ENCODE peak calls at places on chromosomes 3 and 15, in nine cellular contexts. One of them, this sample, is unnamed. For H4K20me1 and H3K79me2, the result is how much of the 10 kb centered on the place peaks cover.

GRCh38 chr3:69510481-69511031 is 124.7 kb upstream of the FRMD4B start:
- DNase-seq in fibroblast of lung: no peak
- DNase-seq in neural progenitor cell: no peak
- DNase-seq in H9: no peak
- DNase-seq in mammary epithelial cell: peak
- DNase-seq in GM23248: no peak
- DNase-seq in endothelial cell of umbilical vein: no peak
- DNase-seq in H1: no peak
- DNase-seq in OCI-LY7: no peak
- DNase-seq in this sample: no peak

GRCh38 chr15:40234783-40235182 is 4.1 kb upstream of the PAK6 start:
- DNase-seq in H1: no peak
- DNase-seq in fibroblast of lung: no peak
- DNase-seq in H9: no peak
- DNase-seq in mammary epithelial cell: peak
- DNase-seq in GM23248: no peak
- DNase-seq in neural progenitor cell: no peak
- DNase-seq in OCI-LY7: no peak
- DNase-seq in endothelial cell of umbilical vein: no peak
- DNase-seq in this sample: no peak

GRCh38 chr3:171108066-171108465 is 81.5 kb upstream of the SLC2A2 start:
- DNase-seq in neural progenitor cell: no peak
- DNase-seq in H9: no peak
- DNase-seq in OCI-LY7: no peak
- DNase-seq in endothelial cell of umbilical vein: no peak
- DNase-seq in GM23248: peak
- DNase-seq in mammary epithelial cell: peak
- DNase-seq in fibroblast of lung: peak
- DNase-seq in H1: no peak
- DNase-seq in this sample: no peak

GRCh38 chr3:167739190-167739589 is 3.7 kb downstream of the SERPINI1 start:
- DNase-seq in GM23248: no peak
- DNase-seq in H9: no peak
- DNase-seq in OCI-LY7: no peak
- DNase-seq in mammary epithelial cell: no peak
- DNase-seq in H1: no peak
- DNase-seq in neural progenitor cell: no peak
- DNase-seq in endothelial cell of umbilical vein: no peak
- DNase-seq in fibroblast of lung: no peak
- DNase-seq in this sample: no peak

GRCh38 chr3:68819361-68819760 is 113.0 kb downstream of the TAFA4 start:
- DNase-seq in H1: no peak
- DNase-seq in fibroblast of lung: no peak
- DNase-seq in GM23248: no peak
- DNase-seq in H9: no peak
- DNase-seq in neural progenitor cell: no peak
- DNase-seq in OCI-LY7: no peak
- DNase-seq in endothelial cell of umbilical vein: peak
- DNase-seq in mammary epithelial cell: no peak
- DNase-seq in this sample: no peak

GRCh38 chr3:141410861-141411771 is 42.8 kb downstream of the ZBTB38 start:
- DNase-seq in OCI-LY7: no peak
- DNase-seq in H9: no peak
- DNase-seq in endothelial cell of umbilical vein: peak
- DNase-seq in fibroblast of lung: peak
- DNase-seq in neural progenitor cell: no peak
- DNase-seq in H1: no peak
- DNase-seq in GM23248: peak
- DNase-seq in mammary epithelial cell: peak
- DNase-seq in this sample: peak

GRCh38 chr3:23552506-23552905 is 253.2 kb upstream of the UBE2E1 start:
- DNase-seq in GM23248: no peak
- DNase-seq in H9: no peak
- DNase-seq in fibroblast of lung: peak
- DNase-seq in neural progenitor cell: no peak
- DNase-seq in endothelial cell of umbilical vein: no peak
- DNase-seq in H1: no peak
- DNase-seq in mammary epithelial cell: no peak
- DNase-seq in OCI-LY7: no peak
- DNase-seq in this sample: no peak

GRCh38 chr15:37585966-37586656 is 348.3 kb upstream of the TMCO5A start:
- DNase-seq in mammary epithelial cell: no peak
- DNase-seq in GM23248: peak
- DNase-seq in fibroblast of lung: peak
- DNase-seq in OCI-LY7: no peak
- DNase-seq in endothelial cell of umbilical vein: no peak
- DNase-seq in neural progenitor cell: no peak
- DNase-seq in H1: no peak
- DNase-seq in H9: no peak
- DNase-seq in this sample: no peak

GRCh38 chr3:38600551-38600950 is 48.9 kb downstream of the SCN5A start:
- DNase-seq in fibroblast of lung: no peak
- DNase-seq in GM23248: no peak
- DNase-seq in OCI-LY7: no peak
- DNase-seq in neural progenitor cell: no peak
- DNase-seq in mammary epithelial cell: no peak
- DNase-seq in H1: no peak
- DNase-seq in endothelial cell of umbilical vein: no peak
- DNase-seq in H9: no peak
- DNase-seq in this sample: no peak

GRCh38 chr3:54891540-54891897 is 36.3 kb downstream of the LRTM1 start:
- DNase-seq in H9: peak
- DNase-seq in endothelial cell of umbilical vein: no peak
- DNase-seq in OCI-LY7: no peak
- DNase-seq in fibroblast of lung: peak
- DNase-seq in H1: no peak
- DNase-seq in mammary epithelial cell: peak
- DNase-seq in GM23248: peak
- DNase-seq in neural progenitor cell: peak
- DNase-seq in this sample: peak

GRCh38 chr15:39969871-39970270 is 36.0 kb downstream of the EIF2AK4 start:
- DNase-seq in neural progenitor cell: no peak
- DNase-seq in H9: no peak
- DNase-seq in H1: no peak
- DNase-seq in endothelial cell of umbilical vein: peak
- DNase-seq in fibroblast of lung: peak
- DNase-seq in OCI-LY7: no peak
- DNase-seq in GM23248: peak
- DNase-seq in mammary epithelial cell: peak
- DNase-seq in this sample: peak

DNA sequence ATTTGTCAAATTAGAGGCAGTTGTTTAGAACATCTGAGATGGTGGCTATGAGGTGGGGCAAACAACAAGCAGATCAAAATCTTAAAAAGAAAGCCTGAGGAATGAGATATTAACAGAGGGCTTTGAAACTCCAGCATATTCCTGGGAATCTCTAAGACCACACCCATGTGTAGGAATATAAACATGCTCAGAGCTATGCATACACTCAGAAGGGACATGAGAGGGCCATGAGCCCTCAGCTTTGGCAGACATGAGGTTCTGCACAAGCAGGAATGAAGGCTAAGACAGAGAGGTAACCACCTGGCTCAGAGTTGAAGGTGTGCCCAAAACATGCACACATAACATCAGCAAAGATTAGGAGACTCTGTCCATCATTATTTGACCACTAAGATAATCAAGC is 37.9 kb downstream of the ATP10A start:
- DNase-seq in mammary epithelial cell: no peak
- DNase-seq in H9: no peak
- DNase-seq in neural progenitor cell: no peak
- DNase-seq in H1: no peak
- DNase-seq in OCI-LY7: no peak
- DNase-seq in fibroblast of lung: no peak
- DNase-seq in GM23248: no peak
- DNase-seq in endothelial cell of umbilical vein: no peak
- DNase-seq in this sample: no peak
- H4K20me1 ChIP-seq in mammary epithelial cell: under half
- H4K20me1 ChIP-seq in H9: under half
- H4K20me1 ChIP-seq in neural progenitor cell: under half
- H4K20me1 ChIP-seq in H1: under half
- H4K20me1 ChIP-seq in OCI-LY7: under half
- H4K20me1 ChIP-seq in fibroblast of lung: under half
- H4K20me1 ChIP-seq in GM23248: under half
- H4K20me1 ChIP-seq in endothelial cell of umbilical vein: under half
- H4K20me1 ChIP-seq in this sample: under half

GRCh38 chr3:18441521-18441920 is 16.4 kb upstream of the SATB1 start:
- DNase-seq in OCI-LY7: no peak
- DNase-seq in GM23248: no peak
- DNase-seq in mammary epithelial cell: no peak
- DNase-seq in H9: no peak
- DNase-seq in endothelial cell of umbilical vein: no peak
- DNase-seq in H1: no peak
- DNase-seq in fibroblast of lung: no peak
- DNase-seq in neural progenitor cell: no peak
- DNase-seq in this sample: no peak
- H3K79me2 ChIP-seq in OCI-LY7: under half
- H3K79me2 ChIP-seq in GM23248: under half
- H3K79me2 ChIP-seq in mammary epithelial cell: under half
- H3K79me2 ChIP-seq in H9: under half
- H3K79me2 ChIP-seq in endothelial cell of umbilical vein: under half
- H3K79me2 ChIP-seq in H1: under half
- H3K79me2 ChIP-seq in fibroblast of lung: under half
- H3K79me2 ChIP-seq in neural progenitor cell: under half
- H3K79me2 ChIP-seq in this sample: under half

GRCh38 chr15:52523192-52523591 is 5.5 kb downstream of the MYO5A start:
- DNase-seq in mammary epithelial cell: peak
- DNase-seq in H9: no peak
- DNase-seq in H1: no peak
- DNase-seq in neural progenitor cell: no peak
- DNase-seq in OCI-LY7: no peak
- DNase-seq in endothelial cell of umbilical vein: peak
- DNase-seq in GM23248: peak
- DNase-seq in fibroblast of lung: peak
- DNase-seq in this sample: no peak

GRCh38 chr15:52515343-52515742 is 13.3 kb downstream of the MYO5A start:
- DNase-seq in H1: no peak
- DNase-seq in GM23248: no peak
- DNase-seq in endothelial cell of umbilical vein: no peak
- DNase-seq in fibroblast of lung: no peak
- DNase-seq in mammary epithelial cell: no peak
- DNase-seq in H9: no peak
- DNase-seq in neural progenitor cell: no peak
- DNase-seq in OCI-LY7: no peak
- DNase-seq in this sample: no peak

GRCh38 chr15:52520421-52520820 is 8.3 kb downstream of the MYO5A start:
- DNase-seq in fibroblast of lung: no peak
- DNase-seq in mammary epithelial cell: no peak
- DNase-seq in OCI-LY7: no peak
- DNase-seq in neural progenitor cell: no peak
- DNase-seq in GM23248: no peak
- DNase-seq in H1: no peak
- DNase-seq in endothelial cell of umbilical vein: no peak
- DNase-seq in H9: no peak
- DNase-seq in this sample: no peak

GRCh38 chr15:52518487-52518886 is 10.2 kb downstream of the MYO5A start:
- DNase-seq in H9: no peak
- DNase-seq in H1: no peak
- DNase-seq in OCI-LY7: no peak
- DNase-seq in neural progenitor cell: no peak
- DNase-seq in GM23248: peak
- DNase-seq in fibroblast of lung: peak
- DNase-seq in mammary epithelial cell: no peak
- DNase-seq in endothelial cell of umbilical vein: peak
- DNase-seq in this sample: no peak

DNA sequence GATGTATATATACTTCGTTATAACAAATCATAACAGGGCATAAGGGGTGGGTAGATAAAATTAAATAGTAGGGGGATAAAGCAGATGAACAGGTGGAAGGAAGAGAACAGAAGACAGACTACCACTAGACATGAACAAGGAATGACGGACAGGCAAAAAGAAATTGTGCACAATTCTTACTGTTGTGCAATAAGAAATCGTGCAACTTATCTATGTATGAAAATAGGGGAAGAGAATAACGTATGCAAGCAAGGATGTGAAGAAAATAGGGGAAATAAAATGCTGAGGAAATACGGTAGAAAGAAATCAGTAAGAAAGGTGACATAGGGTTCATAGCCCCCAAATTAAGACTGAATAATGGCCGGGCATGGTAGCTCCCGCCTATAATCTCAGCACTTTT is 9.7 kb downstream of the MYO5A start:
- DNase-seq in neural progenitor cell: no peak
- DNase-seq in OCI-LY7: no peak
- DNase-seq in H1: no peak
- DNase-seq in endothelial cell of umbilical vein: no peak
- DNase-seq in GM23248: no peak
- DNase-seq in H9: no peak
- DNase-seq in fibroblast of lung: no peak
- DNase-seq in mammary epithelial cell: no peak
- DNase-seq in this sample: no peak
- H3K4me2 ChIP-seq in neural progenitor cell: no peak
- H3K4me2 ChIP-seq in OCI-LY7: peak
- H3K4me2 ChIP-seq in H1: no peak
- H3K4me2 ChIP-seq in endothelial cell of umbilical vein: no peak
- H3K4me2 ChIP-seq in GM23248: no peak
- H3K4me2 ChIP-seq in H9: no peak
- H3K4me2 ChIP-seq in fibroblast of lung: no peak
- H3K4me2 ChIP-seq in mammary epithelial cell: no peak
- H3K4me2 ChIP-seq in this sample: no peak

GRCh38 chr3:46962990-46963389 is 13.6 kb downstream of the CCDC12 start:
- DNase-seq in endothelial cell of umbilical vein: no peak
- DNase-seq in GM23248: no peak
- DNase-seq in mammary epithelial cell: peak
- DNase-seq in H1: no peak
- DNase-seq in H9: no peak
- DNase-seq in fibroblast of lung: no peak
- DNase-seq in neural progenitor cell: no peak
- DNase-seq in OCI-LY7: no peak
- DNase-seq in this sample: peak
- H4K20me1 ChIP-seq in endothelial cell of umbilical vein: under half
- H4K20me1 ChIP-seq in GM23248: under half
- H4K20me1 ChIP-seq in mammary epithelial cell: under half
- H4K20me1 ChIP-seq in H1: under half
- H4K20me1 ChIP-seq in H9: under half
- H4K20me1 ChIP-seq in fibroblast of lung: under half
- H4K20me1 ChIP-seq in neural progenitor cell: half or more
- H4K20me1 ChIP-seq in OCI-LY7: under half
- H4K20me1 ChIP-seq in this sample: half or more

This sample was measured in PC-9.